ENCODE peak calls at places on chromosomes 7 and 10, in seven cellular contexts. E is K562, D is Panc1, A is HepG2, V is upper lobe of left lung, N is GM23338, W is HCT116. T is an unnamed sample.

GRCh38 chr7:33596694-33597093 is 308.6 kb upstream of the BMPER start:
- ATAC-seq in E (no peak), D (no peak), W (no peak), A (no peak), N (no peak), V (peak; percentile 34), T (no peak)

GRCh38 chr10:87827681-87828080 is 9.7 kb upstream of the ATAD1 start:
- ATAC-seq in A (no peak), D (no peak), N (no peak), E (no peak), W (no peak), V (no peak), T (no peak)

GRCh38 chr7:139701908-139702307 is 75.9 kb downstream of the HIPK2 start:
- ATAC-seq in V (no peak), W (no peak), D (no peak), A (no peak), E (no peak), N (no peak), T (no peak)

GRCh38 chr7:26090927-26091519 is 61.0 kb upstream of the NFE2L3 start:
- ATAC-seq in N (peak; percentile 93), W (peak; percentile 84), V (no peak), E (peak; percentile 86), A (peak; percentile 70), D (peak; percentile 89), T (no peak)

GRCh38 chr7:37753398-37753797 is 69.8 kb downstream of the GPR141 start:
- ATAC-seq in A (no peak), D (no peak), N (no peak), V (no peak), E (no peak), W (no peak), T (no peak)

GRCh38 chr10:121216295-121216694 is 365.1 kb downstream of the WDR11 start:
- ATAC-seq in E (no peak), A (no peak), D (no peak), N (no peak), W (no peak), V (no peak), T (peak; percentile 22)

GRCh38 chr7:147509859-147510542 is 1080.6 kb upstream of the C7orf33 start:
- ATAC-seq in V (no peak), W (no peak), E (no peak), D (no peak), A (no peak), N (no peak), T (no peak)

GRCh38 chr10:6256439-6256838 is 53.7 kb downstream of the PFKFB3 start:
- ATAC-seq in E (no peak), A (no peak), D (no peak), W (no peak), N (no peak), V (no peak), T (no peak)

GRCh38 chr10:28400176-28400575 is 97.3 kb upstream of the MPP7 start:
- ATAC-seq in W (no peak), N (no peak), D (no peak), A (no peak), V (peak; percentile 44), E (no peak), T (no peak)

GRCh38 chr7:151388430-151388829 is 21.4 kb downstream of the WDR86 start:
- ATAC-seq in W (no peak), V (no peak), A (no peak), E (no peak), D (no peak), N (no peak), T (no peak)

GRCh38 chr10:21141946-21142345 is 244.8 kb upstream of the NEBL start:
- ATAC-seq in V (no peak), D (no peak), E (peak; percentile 68), W (no peak), N (no peak), A (no peak), T (no peak)

GRCh38 chr7:16727736-16728135 is 25.8 kb upstream of the TSPAN13 start:
- ATAC-seq in V (no peak), W (no peak), N (no peak), E (peak; percentile 34), A (no peak), D (no peak), T (no peak)

GRCh38 chr7:11170160-11170559 is 196.5 kb downstream of the PHF14 start:
- ATAC-seq in E (no peak), W (no peak), A (no peak), N (no peak), V (no peak), D (no peak), T (no peak)

GRCh38 chr7:45709168-45710034 is 135.2 kb downstream of the ADCY1 start:
- ATAC-seq in W (no peak), E (no peak), V (peak; percentile 64), N (no peak), D (no peak), A (no peak), T (peak; percentile 93)

GRCh38 chr7:21305455-21306235 is 122.2 kb upstream of the SP4 start:
- ATAC-seq in N (no peak), W (no peak), D (no peak), E (no peak), V (no peak), A (no peak), T (no peak)

GRCh38 chr7:131285558-131285957 is 42.1 kb upstream of the MKLN1 start:
- ATAC-seq in A (no peak), V (no peak), N (peak; percentile 48), W (no peak), D (no peak), E (no peak), T (peak; percentile 76)

GRCh38 chr7:158737064-158737695 is 32.6 kb upstream of the NCAPG2 start:
- ATAC-seq in A (no peak), N (no peak), W (no peak), E (no peak), V (no peak), D (no peak), T (no peak)

GRCh38 chr7:76166404-76167255 is 35.1 kb upstream of the SRRM3 start:
- ATAC-seq in E (peak; percentile 97), A (peak; percentile 97), N (peak; percentile 66), W (peak; percentile 92), V (peak; percentile 95), D (peak; percentile 97), T (peak; percentile 98)

GRCh38 chr10:73859441-73860049 is 14.8 kb downstream of the CAMK2G start:
- ATAC-seq in V (no peak), N (no peak), D (no peak), A (no peak), W (no peak), E (peak; percentile 52), T (no peak)

GRCh38 chr7:93475811-93476210 is 98.7 kb downstream of the CALCR start:
- ATAC-seq in E (no peak), A (no peak), D (no peak), N (no peak), V (no peak), W (no peak), T (no peak)

GRCh38 chr7:7565746-7566650 is 686 bp upstream of the MIOS start:
- ATAC-seq in D (peak; percentile 57), A (peak; percentile 55), W (peak; percentile 18), E (no peak), N (peak; percentile 27), V (peak; percentile 80), T (no peak)

GRCh38 chr10:26550774-26551526 is 112.8 kb downstream of the APBB1IP start:
- ATAC-seq in D (no peak), V (no peak), E (peak; percentile 80), N (peak; percentile 97), A (peak; percentile 95), W (peak; percentile 99), T (no peak)

GRCh38 chr10:62096534-62096933 is 172.1 kb downstream of the RTKN2 start:
- ATAC-seq in N (no peak), V (no peak), W (no peak), D (no peak), A (no peak), E (no peak), T (no peak)

GRCh38 chr10:67925449-67926005 is 41.1 kb downstream of the SIRT1 start:
- ATAC-seq in V (no peak), E (no peak), N (no peak), A (no peak), D (peak; percentile 46), W (no peak), T (no peak)

DNA sequence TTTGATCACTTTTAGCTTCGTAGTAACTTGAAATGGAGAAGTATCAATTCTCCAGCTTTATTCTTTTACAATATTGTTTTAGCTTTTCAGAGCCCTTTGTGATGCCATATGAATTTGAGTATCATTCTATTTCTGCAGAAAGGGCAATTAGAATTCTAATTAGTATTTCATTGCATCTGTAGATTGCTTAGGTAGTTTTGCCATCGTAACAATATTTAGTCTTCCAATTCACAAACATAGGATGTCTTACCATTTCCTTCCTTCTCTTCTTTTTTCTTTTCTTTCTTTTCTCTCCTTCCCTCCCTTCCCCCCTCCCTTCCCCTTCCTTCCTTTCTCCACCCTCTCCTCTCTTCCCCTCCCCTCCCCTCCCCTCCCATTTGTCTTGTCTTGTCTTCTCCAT is 105.0 kb downstream of the MAPK8 start:
- ATAC-seq in V (no peak), E (no peak), N (no peak), D (no peak), A (no peak), W (no peak), T (no peak)
- TF ChIP-seq POLR2AphosphoS5 in V (no peak), E (no peak), N (no peak), D (no peak), A (no peak), W (no peak), T (no peak)

DNA sequence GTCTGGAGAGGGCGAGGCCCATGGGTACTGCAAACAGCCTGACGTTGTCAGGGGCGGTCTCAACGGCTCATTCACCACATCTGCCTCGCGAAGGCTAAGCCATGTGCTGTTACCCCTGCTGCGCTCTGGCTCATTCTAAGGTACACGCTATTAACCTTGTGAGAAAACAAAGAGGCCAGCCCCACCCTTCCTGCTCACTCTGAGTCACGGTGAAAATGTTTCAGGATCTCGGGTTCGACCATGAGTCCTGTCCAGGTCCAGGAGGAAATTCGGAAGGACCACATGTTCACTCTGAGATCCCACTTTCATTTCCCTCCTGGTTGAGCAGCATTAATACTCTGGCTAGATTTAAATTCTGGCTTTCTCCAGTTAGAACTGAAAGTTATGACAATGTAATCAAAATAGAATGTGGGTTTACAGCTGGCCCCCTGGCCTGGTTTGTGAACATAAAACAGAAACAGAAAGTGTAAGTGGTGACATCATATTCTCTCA is 55.2 kb downstream of the EGFR start:
- ATAC-seq in A (no peak), V (peak; percentile 77), N (peak; percentile 41), W (peak; percentile 96), E (peak; percentile 72), D (peak; percentile 89), T (peak; percentile 64)
- TF ChIP-seq POLR2AphosphoS5 in A (no peak), V (peak; percentile 39), N (no peak), W (no peak), E (no peak), D (peak; percentile 91), T (peak; percentile 67)

GRCh38 chr7:104450861-104451260 is 122.5 kb downstream of the LHFPL3 start:
- ATAC-seq in V (no peak), N (no peak), W (no peak), D (no peak), E (no peak), A (no peak), T (no peak)
- TF ChIP-seq POLR2AphosphoS5 in V (no peak), N (no peak), W (no peak), D (no peak), E (no peak), A (no peak), T (no peak)

DNA sequence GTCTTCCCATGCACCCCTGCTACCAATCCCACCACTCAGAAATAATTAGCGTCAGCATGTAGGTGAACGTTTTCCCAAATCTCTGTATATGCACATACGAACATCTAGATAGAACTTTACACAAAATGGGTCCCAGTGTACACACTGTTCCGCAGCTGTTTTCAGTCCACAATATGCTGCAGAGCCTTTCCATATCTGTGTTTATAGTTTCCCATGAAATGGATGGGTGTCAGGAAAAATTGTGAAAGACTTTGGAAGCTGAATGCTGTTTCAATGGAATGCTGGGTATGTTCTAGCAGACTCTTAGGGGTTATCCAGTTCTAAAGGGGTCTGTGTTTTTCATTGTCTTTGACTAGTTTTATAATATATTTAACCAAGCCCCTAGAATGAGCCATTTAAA is 13.8 kb downstream of the GRK5 start:
- ATAC-seq in A (no peak), D (no peak), V (no peak), N (no peak), W (no peak), E (no peak), T (peak; percentile 65)
- TF ChIP-seq POLR2AphosphoS5 in A (no peak), D (no peak), V (no peak), N (no peak), W (no peak), E (no peak), T (peak; percentile 35)